ENCODE peak calls at places on chromosomes 12 and 14, in four cellular contexts. D, H, L and V are unnamed samples.

GRCh38 chr12:121800694-121801600 is 2.9 kb upstream of the SETD1B start:
- DNase-seq in D (peak), H (peak), L (peak), V (peak)

GRCh38 chr12:104473374-104473983 is 16.7 kb downstream of the CHST11 start:
- DNase-seq in D (no peak), H (no peak), L (no peak), V (no peak)

GRCh38 chr12:62466596-62467411 is at the start of gene MON2:
- DNase-seq in D (peak), H (peak), L (peak), V (peak)

GRCh38 chr12:52581481-52581880 is 7.8 kb upstream of the KRT74 start:
- DNase-seq in D (no peak), H (no peak), L (peak), V (peak)

GRCh38 chr12:55738113-55739024 is 4.6 kb upstream of the GDF11 start:
- DNase-seq in D (no peak), H (peak), L (peak), V (no peak)

GRCh38 chr12:12714276-12715001 is 2.7 kb upstream of the CDKN1B start:
- DNase-seq in D (peak), H (peak), L (peak), V (no peak)

GRCh38 chr12:17999174-17999801 is 90.7 kb downstream of the RERGL start:
- DNase-seq in D (no peak), H (no peak), L (no peak), V (no peak)

GRCh38 chr14:77000340-77001235 is 27.9 kb downstream of the IRF2BPL start:
- DNase-seq in D (no peak), H (no peak), L (no peak), V (no peak)

GRCh38 chr14:101031186-101031585 is 127.7 kb upstream of the RTL1 start:
- DNase-seq in D (peak), H (no peak), L (no peak), V (no peak)

GRCh38 chr14:104283197-104284106 is 145.1 kb downstream of the KIF26A start:
- DNase-seq in D (peak), H (no peak), L (no peak), V (no peak)

GRCh38 chr12:111309584-111309983 is 59.3 kb downstream of the PHETA1 start:
- DNase-seq in D (no peak), H (no peak), L (no peak), V (no peak)

GRCh38 chr14:65169351-65169750 is 67.0 kb upstream of the MAX start:
- DNase-seq in D (no peak), H (no peak), L (no peak), V (no peak)

DNA sequence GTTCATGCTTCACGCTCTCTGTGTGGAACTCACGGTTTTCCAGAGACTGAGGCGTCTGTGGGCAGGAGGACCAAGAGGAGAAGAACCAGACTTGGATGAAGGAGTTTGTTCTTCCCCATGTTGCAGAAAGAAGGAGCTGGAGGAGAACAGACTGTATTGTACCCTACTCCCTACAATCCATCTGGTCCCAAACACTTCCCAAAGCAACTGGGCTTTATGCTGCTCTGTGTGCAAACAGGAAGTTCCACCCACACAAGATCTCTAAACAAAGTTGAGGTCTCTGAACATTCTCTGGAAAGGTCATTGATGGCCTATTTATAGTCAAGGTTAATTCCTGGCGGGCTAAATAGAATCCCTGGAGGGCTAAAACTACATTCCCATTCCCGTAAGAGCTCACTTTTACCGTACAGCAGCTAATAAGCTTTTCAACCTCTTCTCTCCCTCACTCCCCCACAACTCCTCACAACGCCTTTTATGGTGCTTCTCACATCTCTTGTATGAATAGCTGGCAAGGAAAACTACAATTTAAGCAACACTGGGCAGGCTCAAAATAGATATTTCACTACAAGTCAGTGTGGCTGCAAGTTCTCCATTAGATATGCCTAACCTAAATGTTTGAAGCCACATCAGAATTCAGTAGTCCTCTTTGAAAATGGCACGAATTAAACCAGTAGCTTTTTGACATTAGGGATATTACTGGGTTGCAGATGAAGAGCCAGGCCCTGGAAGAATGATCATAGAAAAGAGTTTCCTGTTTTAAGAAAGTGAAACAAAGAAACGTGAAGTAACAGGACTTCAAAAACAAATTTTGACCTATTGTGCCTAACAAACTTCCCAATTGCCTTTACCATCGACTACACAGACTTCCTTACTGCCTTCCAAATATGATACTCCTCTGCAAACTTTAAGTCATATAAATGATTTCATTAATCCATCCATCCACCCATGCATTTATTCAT is at the start of gene A2M:
- DNase-seq in D (no peak), H (no peak), L (no peak), V (no peak)
- TF ChIP-seq POLR2A in D (no peak), H (no peak), L (no peak), V (no peak)

GRCh38 chr14:35402323-35403084 is 2.0 kb downstream of the NFKBIA start:
- DNase-seq in D (peak), H (no peak), L (no peak), V (no peak)
- TF ChIP-seq POLR2A in D (peak), H (no peak), L (no peak), V (no peak)

GRCh38 chr14:69775012-69775411 is 8.1 kb downstream of the SRSF5 start:
- DNase-seq in D (no peak), H (no peak), L (no peak), V (no peak)

GRCh38 chr14:69780092-69780491 is 13.2 kb downstream of the SRSF5 start:
- DNase-seq in D (no peak), H (no peak), L (no peak), V (no peak)

GRCh38 chr14:69773571-69774276 is 6.8 kb downstream of the SRSF5 start:
- DNase-seq in D (no peak), H (no peak), L (no peak), V (no peak)

GRCh38 chr14:69779088-69779487 is 12.1 kb downstream of the SRSF5 start:
- DNase-seq in D (no peak), H (no peak), L (no peak), V (no peak)

GRCh38 chr14:69776875-69777453 is 10.0 kb downstream of the SRSF5 start:
- DNase-seq in D (no peak), H (no peak), L (no peak), V (no peak)
- TF ChIP-seq POLR2A in D (no peak), H (no peak), L (no peak), V (no peak)

DNA sequence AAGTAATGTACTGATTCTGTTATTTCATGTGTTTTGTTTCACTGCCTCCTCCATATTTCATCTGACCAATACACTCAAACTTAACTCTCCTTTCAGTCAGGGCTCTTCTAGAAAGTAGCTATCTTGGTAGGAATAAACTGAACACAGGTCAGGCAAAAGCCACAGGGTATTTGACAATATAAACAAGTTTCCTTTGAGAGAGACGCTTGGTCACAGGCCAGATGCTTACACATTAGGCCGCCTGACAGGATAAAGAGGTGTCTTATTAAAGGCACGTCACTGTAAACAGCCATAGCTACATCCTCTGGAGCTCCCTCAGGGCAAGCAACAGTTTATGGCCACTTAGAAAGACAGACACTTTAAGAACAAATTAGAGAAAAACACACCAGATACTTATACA is 607.5 kb downstream of the SLC6A15 start:
- DNase-seq in D (no peak), H (no peak), L (no peak), V (no peak)
- TF ChIP-seq POLR2A in D (no peak), H (no peak), L (no peak), V (no peak)

GRCh38 chr12:133061954-133062353 is 18.8 kb upstream of the ZNF140 start:
- DNase-seq in D (no peak), H (no peak), L (no peak), V (no peak)

GRCh38 chr12:133058203-133059125 is 21.2 kb downstream of the ZNF84 start:
- DNase-seq in D (no peak), H (peak), L (peak), V (no peak)

GRCh38 chr12:133057446-133057845 is 20.1 kb downstream of the ZNF84 start:
- DNase-seq in D (no peak), H (peak), L (peak), V (no peak)
- TF ChIP-seq POLR2A in D (no peak), H (no peak), L (no peak), V (no peak)

DNA sequence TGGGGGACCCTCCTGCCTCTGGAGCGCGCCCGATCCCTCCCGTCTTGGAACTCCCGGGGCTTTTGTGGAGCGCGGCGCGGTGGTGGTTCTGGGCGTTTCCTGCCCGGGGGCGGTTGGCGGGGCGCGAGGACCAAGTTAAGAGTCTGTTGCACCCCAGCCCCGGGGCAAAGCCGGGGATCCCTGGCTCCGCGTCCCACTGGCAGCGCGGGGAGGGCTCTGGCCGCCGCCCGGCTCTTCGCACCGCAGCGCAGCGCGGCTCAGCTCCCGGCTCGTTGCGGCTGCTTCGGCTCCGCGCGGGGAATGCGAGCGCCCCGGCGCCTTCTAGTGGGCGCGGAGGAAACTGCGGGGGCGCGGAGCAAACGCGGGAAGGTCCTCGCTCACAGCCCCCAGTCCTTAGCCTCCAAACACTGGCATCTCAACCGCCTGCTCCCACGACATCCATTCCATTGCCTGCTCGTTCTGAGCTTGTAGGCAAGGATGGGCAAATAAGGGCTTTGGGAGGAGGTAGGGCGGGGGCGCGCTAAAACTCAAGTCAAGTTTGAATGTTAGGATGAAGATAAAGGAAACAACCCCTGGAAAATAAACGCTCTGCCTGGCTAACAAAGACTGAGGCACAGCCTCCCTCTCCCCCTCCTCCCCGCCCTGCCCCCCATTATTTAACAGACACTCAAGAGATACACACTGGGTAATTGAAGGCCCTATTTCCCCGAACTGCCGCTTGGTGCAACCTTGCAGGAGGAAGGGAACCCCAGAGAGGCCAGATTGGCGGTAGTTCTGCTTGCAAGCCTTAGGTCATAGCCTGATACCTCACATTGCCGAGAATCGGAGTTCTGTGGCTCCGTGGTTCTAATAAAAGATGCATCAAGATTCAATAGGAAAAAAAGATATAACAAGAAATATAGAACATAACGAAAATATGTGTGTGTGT is at the start of gene B4GALNT1:
- DNase-seq in D (peak), H (peak), L (peak), V (peak)
- TF ChIP-seq POLR2A in D (no peak), H (no peak), L (peak), V (peak)

DNA sequence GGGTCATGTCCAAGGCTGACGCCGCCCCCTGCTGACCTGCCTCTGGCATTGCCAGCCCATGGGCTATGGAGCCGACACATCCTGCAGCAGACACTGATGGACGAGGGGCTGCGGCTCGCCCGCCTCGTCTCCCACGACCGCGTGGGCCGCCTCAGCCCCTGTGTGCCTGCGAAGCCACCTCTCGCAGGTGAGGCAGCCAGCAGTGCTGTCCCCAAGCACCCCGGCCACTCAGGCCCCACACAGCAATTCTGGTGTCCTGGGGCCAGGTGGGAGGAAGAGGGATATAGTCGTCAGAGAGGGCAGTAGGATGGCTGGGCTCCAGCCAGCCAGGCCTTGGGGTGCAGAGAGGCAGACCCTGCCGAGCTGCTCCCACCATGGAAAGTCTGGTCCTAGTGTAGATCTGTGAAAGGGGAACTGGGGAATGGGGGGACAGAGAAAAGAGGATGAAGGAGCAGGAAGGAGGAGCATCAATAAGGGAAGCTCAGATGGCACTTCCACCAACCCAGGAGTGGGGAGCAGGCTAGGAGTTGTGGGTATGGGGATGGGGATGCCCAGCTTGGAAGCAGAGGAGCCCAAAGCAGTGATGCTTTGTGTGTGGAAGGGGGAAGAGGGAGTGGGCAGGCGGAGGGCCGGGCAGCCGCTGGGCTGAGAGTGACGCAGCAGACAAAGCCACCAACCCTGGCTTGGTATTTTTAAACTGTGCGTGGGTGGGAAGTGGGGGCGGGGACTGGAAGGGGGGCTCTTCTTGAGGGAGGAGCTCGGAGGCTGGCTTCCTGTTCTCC is 4.7 kb downstream of the NAB2 start:
- DNase-seq in D (peak), H (peak), L (peak), V (no peak)
- TF ChIP-seq POLR2A in D (no peak), H (no peak), L (no peak), V (no peak)

GRCh38 chr12:6851921-6852650 is at the start of gene USP5:
- DNase-seq in D (peak), H (peak), L (peak), V (peak)
- TF ChIP-seq POLR2A in D (peak), H (peak), L (peak), V (peak)

DNA sequence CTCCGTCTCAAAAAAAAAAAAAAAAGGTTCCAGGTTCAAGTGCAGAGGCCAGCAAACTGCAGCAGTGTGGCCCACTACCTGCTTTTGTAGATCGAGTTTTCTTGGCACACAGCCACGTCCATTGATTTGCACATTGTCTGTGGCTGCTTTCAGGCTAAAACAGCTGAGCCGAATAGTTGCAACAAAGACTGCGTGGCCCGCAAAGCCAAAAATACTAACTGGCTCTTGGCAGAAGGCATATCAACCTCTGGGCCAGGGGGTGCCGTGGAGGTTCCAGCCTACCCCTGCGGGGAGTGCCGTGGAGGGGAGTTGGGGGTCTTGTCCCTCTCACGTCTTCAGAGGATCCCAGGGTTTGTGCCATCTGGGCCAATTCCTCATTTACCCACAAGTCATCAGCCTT is 170.1 kb downstream of the ADGRD1 start:
- DNase-seq in D (no peak), H (no peak), L (no peak), V (no peak)
- TF ChIP-seq POLR2A in D (no peak), H (no peak), L (no peak), V (no peak)

GRCh38 chr14:24232121-24232644 is at the start of gene NEDD8:
- DNase-seq in D (peak), H (peak), L (peak), V (peak)
- TF ChIP-seq POLR2A in D (peak), H (peak), L (peak), V (peak)